ENCODE peak calls at places on chromosomes 11 and 22, in four cellular contexts. M is dorsolateral prefrontal cortex, Q is RWPE1, U is neural progenitor cell. W is an unnamed sample.

GRCh38 chr11:36024716-36025115 is 80.9 kb downstream of the LDLRAD3 start:
- DNase-seq in M (no peak), Q (no peak), U (no peak), W (no peak)

GRCh38 chr22:42343551-42344081 is 73.2 kb upstream of the TCF20 start:
- DNase-seq in M (no peak), Q (no peak), U (peak), W (no peak)

GRCh38 chr11:18492888-18493287 is 33.9 kb downstream of the TSG101 start:
- DNase-seq in M (no peak), Q (no peak), U (no peak), W (no peak)

GRCh38 chr11:120883404-120884135 is 140.3 kb upstream of the TBCEL start:
- DNase-seq in M (no peak), Q (no peak), U (peak), W (no peak)

GRCh38 chr11:70176940-70177689 is 26.0 kb upstream of the FADD start:
- DNase-seq in M (no peak), Q (peak), U (peak), W (no peak)

GRCh38 chr11:6413791-6414231 is 5.1 kb downstream of the APBB1 start:
- DNase-seq in M (peak), Q (no peak), U (no peak), W (no peak)

GRCh38 chr22:47324435-47324990 is 562.1 kb downstream of the TBC1D22A start:
- DNase-seq in M (no peak), Q (no peak), U (no peak), W (no peak)

GRCh38 chr11:110251837-110252236 is 44.6 kb downstream of the RDX start:
- DNase-seq in M (no peak), Q (peak), U (no peak), W (no peak)

GRCh38 chr11:112523477-112523876 is 262.8 kb upstream of the PLET1 start:
- DNase-seq in M (peak), Q (no peak), U (peak), W (no peak)

GRCh38 chr11:17277024-17277584 is 565 bp downstream of the NUCB2 start:
- DNase-seq in M (no peak), Q (peak), U (no peak), W (no peak)

GRCh38 chr11:109745996-109746625 is 324.1 kb downstream of the C11orf87 start:
- DNase-seq in M (no peak), Q (no peak), U (no peak), W (no peak)

GRCh38 chr11:114586797-114587196 is 8.8 kb downstream of the NXPE4 start:
- DNase-seq in M (no peak), Q (no peak), U (no peak), W (no peak)

GRCh38 chr11:74948546-74948897 is 369 bp downstream of the XRRA1 start:
- DNase-seq in M (no peak), Q (peak), U (no peak), W (no peak)

GRCh38 chr11:62931501-62932278 is 10.5 kb upstream of the CHRM1 start:
- DNase-seq in M (no peak), Q (no peak), U (no peak), W (no peak)

GRCh38 chr11:44309483-44310197 is at the start of gene ALX4:
- DNase-seq in M (no peak), Q (no peak), U (peak), W (no peak)

GRCh38 chr11:128388182-128388815 is 199.1 kb downstream of the ETS1 start:
- DNase-seq in M (no peak), Q (no peak), U (no peak), W (no peak)

GRCh38 chr11:132005874-132006273 is 635.5 kb downstream of the NTM start:
- DNase-seq in M (no peak), Q (no peak), U (no peak), W (no peak)

GRCh38 chr11:9568854-9569587 is 4.4 kb upstream of the WEE1 start:
- DNase-seq in M (no peak), Q (peak), U (peak), W (no peak)

GRCh38 chr11:47691979-47692378 is 23.2 kb downstream of the AGBL2 start:
- DNase-seq in M (no peak), Q (no peak), U (no peak), W (no peak)

GRCh38 chr22:45604239-45604711 is 67.4 kb upstream of the ATXN10 start:
- DNase-seq in M (no peak), Q (peak), U (no peak), W (no peak)

GRCh38 chr11:13368041-13368446 is 90.5 kb downstream of the BMAL1 start:
- DNase-seq in M (no peak), Q (no peak), U (no peak), W (no peak)

GRCh38 chr22:38069372-38070249 is 12.4 kb downstream of the PICK1 start:
- DNase-seq in M (peak), Q (no peak), U (peak), W (no peak)

GRCh38 chr11:97516688-97517087 is 1126.9 kb downstream of the JRKL start:
- DNase-seq in M (no peak), Q (no peak), U (no peak), W (no peak)

GRCh38 chr11:8839957-8840945 is 70.7 kb upstream of the AKIP1 start:
- DNase-seq in M (peak), Q (no peak), U (peak), W (no peak)

GRCh38 chr11:37978647-37979046 is 1380.6 kb upstream of the RAG2 start:
- DNase-seq in M (no peak), Q (no peak), U (no peak), W (no peak)

GRCh38 chr11:108973402-108974119 is 308.7 kb downstream of the DDX10 start:
- DNase-seq in M (no peak), Q (peak), U (no peak), W (no peak)

GRCh38 chr22:32175751-32176644 is 16.9 kb upstream of the C22orf42 start:
- DNase-seq in M (no peak), Q (no peak), U (peak), W (no peak)
- TF ChIP-seq CTCF in M (no peak), Q (no peak), U (peak), W (no peak)

GRCh38 chr11:65060913-65061408 is 2.6 kb upstream of the NAALADL1 start:
- DNase-seq in M (no peak), Q (no peak), U (peak), W (no peak)
- TF ChIP-seq CTCF in M (no peak), Q (no peak), U (peak), W (no peak)

DNA sequence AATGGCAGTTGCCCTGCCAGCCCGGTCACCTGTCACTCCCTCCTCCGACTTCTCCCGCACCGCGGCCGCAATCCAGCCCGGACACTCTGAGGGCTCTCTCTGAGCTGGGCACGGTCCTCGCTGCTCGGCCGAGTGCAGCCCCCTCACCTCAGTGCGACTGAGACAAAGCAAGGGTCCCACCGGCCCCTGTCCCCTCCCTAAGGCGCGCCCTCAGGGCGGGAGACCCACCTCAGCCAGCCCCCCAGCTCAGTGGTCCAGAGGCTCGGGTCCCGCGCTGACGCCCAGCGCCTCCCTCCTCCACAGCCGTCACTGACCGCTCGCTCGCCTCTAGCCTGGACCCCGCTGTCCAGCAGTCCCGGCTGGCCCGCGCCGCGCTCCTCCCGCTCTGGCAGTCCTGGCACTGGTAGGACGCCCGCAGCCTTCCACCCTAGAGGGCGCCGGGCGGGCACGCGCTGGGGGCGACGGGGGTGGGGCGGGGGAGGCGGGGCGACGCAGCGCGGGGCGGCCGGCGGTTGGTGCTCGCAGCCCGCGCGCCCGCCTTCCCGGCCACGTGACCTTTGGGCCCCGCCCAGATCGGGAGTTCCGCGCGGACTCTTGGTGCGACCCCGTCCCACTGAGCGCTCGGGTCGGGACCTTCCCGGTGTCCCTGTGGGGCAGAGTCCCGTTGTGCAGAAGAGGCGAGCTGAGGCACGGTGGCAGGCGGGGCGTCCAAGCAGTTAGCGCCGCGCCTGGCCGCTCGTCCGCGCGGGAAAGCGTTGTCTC is 7.9 kb upstream of the L3MBTL2 start:
- DNase-seq in M (peak), Q (peak), U (peak), W (peak)
- TF ChIP-seq CTCF in M (peak), Q (no peak), U (no peak), W (no peak)

GRCh38 chr22:17095538-17095937 is 10.7 kb downstream of the IL17RA start:
- DNase-seq in M (no peak), Q (no peak), U (peak), W (no peak)
- TF ChIP-seq CTCF in M (no peak), Q (no peak), U (peak), W (no peak)

GRCh38 chr11:61290905-61291690 is 4.0 kb downstream of the VWCE start:
- DNase-seq in M (no peak), Q (no peak), U (no peak), W (no peak)
- TF ChIP-seq CTCF in M (no peak), Q (no peak), U (peak), W (no peak)

GRCh38 chr22:31399211-31400022 is at the start of gene DRG1:
- DNase-seq in M (peak), Q (peak), U (peak), W (peak)
- TF ChIP-seq CTCF in M (peak), Q (no peak), U (no peak), W (no peak)

GRCh38 chr22:22406445-22406844 is 102.1 kb downstream of the ZNF280B start:
- DNase-seq in M (no peak), Q (no peak), U (no peak), W (no peak)

GRCh38 chr22:22401381-22401780 is 107.2 kb downstream of the ZNF280B start:
- DNase-seq in M (no peak), Q (no peak), U (no peak), W (no peak)

GRCh38 chr22:22403306-22403705 is 105.2 kb downstream of the ZNF280B start:
- DNase-seq in M (no peak), Q (no peak), U (no peak), W (no peak)

GRCh38 chr22:22404598-22405284 is 103.8 kb downstream of the ZNF280B start:
- DNase-seq in M (no peak), Q (no peak), U (no peak), W (peak)

DNA sequence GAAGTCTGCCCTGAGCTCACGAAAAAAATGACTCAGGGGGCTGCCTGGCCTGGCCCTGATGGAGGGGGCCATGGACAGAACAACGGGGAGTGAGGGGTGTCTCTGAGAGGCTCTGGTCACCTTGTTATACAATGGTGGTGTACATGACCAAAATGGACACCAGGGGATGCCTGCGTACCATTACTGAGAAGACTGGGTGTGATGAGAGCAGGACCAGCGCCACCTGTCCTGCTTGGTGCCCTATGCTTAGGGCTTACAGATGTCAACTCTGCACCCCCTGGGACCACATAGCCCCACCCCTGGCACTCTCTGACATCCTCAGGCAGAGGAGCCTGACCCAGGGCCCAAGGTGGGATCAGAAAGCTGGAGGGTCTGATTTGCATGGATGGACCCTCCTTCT is 104.8 kb downstream of the ZNF280B start:
- DNase-seq in M (no peak), Q (no peak), U (no peak), W (no peak)
- TF ChIP-seq CTCF in M (no peak), Q (no peak), U (no peak), W (no peak)

W was measured in activated B cell treated with CpG ODN at 0.5 μM for 24 hours.